ENCODE peak calls at places on chromosomes 13 and 19, in nine cellular contexts. I, E, G, Q, V, Z, S, O and C are unnamed samples.
A peak's percentile ranks its signal among the peaks of the same experiment; 100 is the strongest.

GRCh38 chr19:5369962-5370367 is 29.4 kb upstream of the PTPRS start:
- DNase-seq in Q (peak; percentile 47), G (no peak), S (peak; percentile 54), O (peak; percentile 58), E (peak; percentile 34), I (no peak), Z (peak; percentile 16), V (no peak), C (peak; percentile 28)

GRCh38 chr13:73505487-73505886 is 446.7 kb downstream of the KLF5 start:
- DNase-seq in Z (no peak), Q (no peak), O (no peak), S (no peak), V (no peak), G (no peak), E (no peak), I (no peak), C (no peak)

GRCh38 chr13:73879346-73880020 is 254.7 kb downstream of the KLF12 start:
- DNase-seq in G (no peak), I (no peak), E (no peak), O (no peak), Z (no peak), S (no peak), Q (no peak), V (no peak), C (no peak)

GRCh38 chr19:18172331-18173053 is 1.1 kb upstream of the IFI30 start:
- DNase-seq in E (no peak), Q (no peak), V (no peak), G (no peak), I (no peak), O (no peak), S (no peak), Z (no peak), C (no peak)

GRCh38 chr13:20264271-20265018 is 32.3 kb upstream of the GJB6 start:
- DNase-seq in I (no peak), O (no peak), G (no peak), V (no peak), Q (no peak), S (no peak), Z (no peak), E (peak; percentile 49), C (peak; percentile 8)

GRCh38 chr13:97460853-97461252 is 26.9 kb downstream of the RAP2A start:
- DNase-seq in E (no peak), S (no peak), I (no peak), O (no peak), G (no peak), V (no peak), Z (no peak), Q (no peak), C (no peak)

GRCh38 chr13:98869408-98870090 is 108.3 kb downstream of the DOCK9 start:
- DNase-seq in V (no peak), G (peak; percentile 36), E (peak; percentile 30), O (no peak), Z (no peak), Q (peak; percentile 80), S (no peak), I (no peak), C (no peak)

GRCh38 chr19:36213793-36214387 is 575 bp downstream of the ZNF565 start:
- DNase-seq in E (no peak), V (peak; percentile 12), S (no peak), Q (peak; percentile 32), O (no peak), G (no peak), Z (no peak), I (no peak), C (no peak)

GRCh38 chr13:45621950-45622349 is 6.4 kb upstream of the ERICH6B start:
- DNase-seq in I (no peak), O (no peak), V (no peak), S (no peak), Z (no peak), Q (no peak), E (peak; percentile 7), G (no peak), C (no peak)

GRCh38 chr13:33032037-33032625 is 15.9 kb downstream of the KL start:
- DNase-seq in G (no peak), Z (no peak), Q (no peak), E (no peak), V (no peak), O (no peak), I (peak; percentile 55), S (no peak), C (no peak)

GRCh38 chr13:65339236-65339635 is 1890.9 kb downstream of the PCDH9 start:
- DNase-seq in I (no peak), G (no peak), S (no peak), Q (no peak), V (no peak), O (no peak), Z (peak; percentile 23), E (no peak), C (no peak)

GRCh38 chr19:21098291-21098690 is 16.3 kb downstream of the ZNF714 start:
- DNase-seq in O (no peak), S (no peak), E (no peak), G (no peak), Q (no peak), Z (no peak), I (no peak), V (no peak), C (no peak)
- H3K4me3 ChIP-seq in O (no peak overlapping the region), S (no peak overlapping the region), E (no peak overlapping the region), G (no peak overlapping the region), Q (no peak overlapping the region), Z (no peak overlapping the region), I (no peak overlapping the region), V (no peak overlapping the region), C (no peak overlapping the region)

DNA sequence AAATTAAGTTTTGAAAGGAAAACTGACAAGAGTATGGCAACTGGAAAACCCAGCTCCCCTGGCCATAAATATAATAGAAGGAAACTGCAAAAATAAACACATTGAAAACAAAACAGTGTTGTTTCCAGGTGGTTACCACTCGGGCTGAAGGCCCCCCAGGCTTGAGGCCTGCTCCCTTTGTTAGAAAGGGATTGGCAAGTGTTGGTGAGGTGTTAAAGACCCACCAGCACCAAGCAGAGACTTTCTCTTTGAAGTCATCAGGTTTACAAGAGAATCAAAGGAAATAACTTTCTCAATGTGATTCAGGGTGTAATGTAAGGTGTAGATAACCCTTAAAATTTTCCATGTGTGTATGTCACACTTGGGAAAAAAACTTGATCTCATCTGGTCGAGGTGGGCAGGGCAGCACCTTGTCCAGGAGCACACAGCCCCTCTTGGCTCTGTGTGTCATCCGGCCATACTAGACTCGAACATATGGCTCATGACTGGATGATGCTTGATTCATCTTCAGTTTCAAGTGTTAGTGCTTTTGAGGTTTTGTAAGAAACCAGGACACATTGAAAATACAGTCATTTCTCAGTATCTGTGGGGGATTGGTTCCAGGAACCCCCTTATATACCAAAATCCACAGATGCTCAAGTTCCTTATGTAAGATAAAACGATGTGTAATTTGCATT is 7.8 kb downstream of the ACTN4 start:
- DNase-seq in V (no peak), S (no peak), Q (no peak), G (no peak), O (no peak), I (no peak), Z (no peak), E (peak; percentile 85), C (peak; percentile 54)
- TF ChIP-seq CTCF in V (no peak), S (no peak), Q (no peak), G (no peak), O (no peak), I (no peak), Z (no peak), E (no peak), C (no peak)

DNA sequence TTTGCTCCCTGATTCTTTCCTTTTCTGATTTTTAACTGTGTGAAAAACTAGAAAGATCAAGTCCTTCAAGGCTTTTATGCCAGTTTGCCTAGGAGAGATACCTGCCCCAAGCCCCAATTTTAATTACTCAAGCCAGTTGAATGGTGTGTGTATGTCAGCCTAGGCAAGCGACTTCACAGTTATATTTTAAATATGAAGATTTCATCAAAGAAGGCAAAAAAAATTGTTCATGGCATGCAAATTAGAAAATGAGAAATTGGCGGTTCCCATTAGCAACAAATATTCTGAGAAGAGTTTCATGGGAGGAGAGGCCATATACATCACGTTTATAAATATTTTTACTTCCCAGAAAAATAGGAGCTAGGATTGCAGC is 167.6 kb downstream of the SLC7A1 start:
- DNase-seq in V (no peak), O (no peak), S (no peak), Z (no peak), E (no peak), G (no peak), Q (no peak), I (no peak), C (no peak)
- H3K4me3 ChIP-seq in V (peak overlapping the region; percentile 76), O (no peak overlapping the region), S (peak overlapping the region; percentile 57), Z (peak overlapping the region; percentile 29), E (no peak overlapping the region), G (peak overlapping the region; percentile 38), Q (no peak overlapping the region), I (peak overlapping the region; percentile 63), C (no peak overlapping the region)

GRCh38 chr19:50602935-50603334 is 34.7 kb upstream of the LRRC4B start:
- DNase-seq in G (no peak), S (no peak), Z (no peak), O (no peak), Q (no peak), I (no peak), V (no peak), E (no peak), C (no peak)

GRCh38 chr19:50607388-50607787 is 32.3 kb downstream of the SYT3 start:
- DNase-seq in S (no peak), G (no peak), V (no peak), O (no peak), I (no peak), Z (no peak), Q (no peak), E (no peak), C (no peak)

GRCh38 chr19:50602496-50602895 is 34.3 kb upstream of the LRRC4B start:
- DNase-seq in E (no peak), O (no peak), V (no peak), I (no peak), Z (no peak), S (no peak), G (no peak), Q (no peak), C (no peak)

DNA sequence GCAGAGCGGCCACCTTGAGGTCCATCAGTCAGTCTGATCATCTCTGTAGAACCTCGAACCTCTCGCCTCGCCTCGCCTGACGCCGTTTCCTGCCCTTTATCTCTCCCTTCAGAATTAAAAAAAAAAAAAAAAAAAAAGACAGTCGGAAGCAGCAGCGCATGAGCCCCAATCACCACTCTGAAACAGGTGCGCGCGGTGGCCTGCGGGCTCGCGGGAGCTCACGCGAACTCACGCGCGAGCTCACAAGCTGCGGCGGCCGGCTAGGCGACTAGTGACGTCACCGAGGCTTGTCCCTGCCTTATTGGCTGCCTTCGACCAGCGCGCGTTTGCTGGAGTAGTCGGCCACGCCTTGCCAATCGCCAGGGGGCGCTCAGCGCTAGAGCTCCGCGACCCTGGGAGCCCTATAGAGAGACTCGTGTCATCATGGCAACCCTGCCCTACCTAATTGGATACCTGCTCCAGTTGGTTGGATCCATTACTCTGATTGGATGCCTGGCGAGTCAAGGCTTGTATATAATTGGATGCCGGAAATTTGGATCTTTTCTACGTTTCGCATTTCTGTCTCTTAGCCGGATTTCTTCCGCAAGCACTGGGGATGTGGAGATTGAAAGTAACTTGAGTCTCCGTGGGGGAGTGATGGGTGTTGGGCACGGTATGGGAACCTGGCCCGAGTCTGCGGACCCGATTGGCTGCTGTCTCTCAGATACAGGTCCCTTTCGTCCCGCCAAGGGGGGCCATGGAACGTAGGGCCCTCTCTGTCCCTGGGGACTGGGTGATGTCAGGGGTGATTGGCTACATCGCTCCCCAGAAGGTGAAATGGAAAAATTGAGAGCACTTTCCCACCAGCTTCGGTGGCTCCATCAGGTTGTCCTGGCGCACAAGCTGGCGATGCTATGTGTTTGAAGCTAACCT is 31.6 kb downstream of the SYT3 start:
- DNase-seq in S (peak; percentile 99), Q (peak; percentile 54), G (peak; percentile 59), Z (peak; percentile 24), V (peak; percentile 10), I (peak; percentile 74), O (peak; percentile 88), E (peak; percentile 75), C (peak; percentile 81)
- TF ChIP-seq CTCF in S (peak; percentile 87), Q (no peak), G (peak; percentile 55), Z (peak; percentile 38), V (peak; percentile 18), I (no peak), O (peak; percentile 55), E (peak; percentile 22), C (peak; percentile 38)